ENCODE peak calls at places on chromosomes 5 and 9, in five cellular contexts. C is ovary, G is GM13976, Y is mesothelial cell of epicardium, Q is fibroblast of mammary gland. V is an unnamed sample.

GRCh38 chr5:133124891-133125290 is 73.1 kb downstream of the HSPA4 start:
- DNase-seq in C (no peak), G (no peak), Y (peak; percentile 22), Q (no peak), V (no peak)

GRCh38 chr9:7328453-7328852 is 471.1 kb downstream of the DMAC1 start:
- DNase-seq in C (no peak), G (no peak), Y (no peak), Q (no peak), V (no peak)

GRCh38 chr5:132916086-132916485 is 42.6 kb downstream of the LEAP2 start:
- DNase-seq in C (no peak), G (no peak), Y (no peak), Q (no peak), V (no peak)

GRCh38 chr5:59829389-59829788 is 64.1 kb downstream of the PDE4D start:
- DNase-seq in C (no peak), G (no peak), Y (no peak), Q (peak; percentile 70), V (no peak)

GRCh38 chr5:36683821-36684434 is 77.5 kb downstream of the SLC1A3 start:
- DNase-seq in C (no peak), G (no peak), Y (no peak), Q (peak; percentile 87), V (no peak)

GRCh38 chr5:92835712-92836111 is 745.3 kb downstream of the NR2F1-AS1 start:
- DNase-seq in C (no peak), G (no peak), Y (no peak), Q (no peak), V (no peak)

GRCh38 chr5:54438601-54439399 is 16.7 kb upstream of the HSPB3 start:
- DNase-seq in C (no peak), G (no peak), Y (no peak), Q (no peak), V (no peak)

GRCh38 chr5:149471406-149472183 is 79.6 kb downstream of the CSNK1A1 start:
- DNase-seq in C (no peak), G (no peak), Y (no peak), Q (peak; percentile 89), V (no peak)

GRCh38 chr5:163696270-163696887 is 191.0 kb downstream of the MAT2B start:
- DNase-seq in C (no peak), G (peak; percentile 12), Y (peak; percentile 41), Q (peak; percentile 85), V (peak; percentile 21)

GRCh38 chr9:127214421-127215265 is 49.9 kb upstream of the GARNL3 start:
- DNase-seq in C (no peak), G (peak; percentile 84), Y (peak; percentile 70), Q (peak; percentile 72), V (peak; percentile 77)

GRCh38 chr9:126677188-126678084 is 63.7 kb downstream of the LMX1B start:
- DNase-seq in C (no peak), G (no peak), Y (no peak), Q (no peak), V (no peak)

GRCh38 chr5:132501629-132501956 is 11.0 kb upstream of the IRF1 start:
- DNase-seq in C (no peak), G (no peak), Y (no peak), Q (no peak), V (no peak)

GRCh38 chr5:362978-363765 is 41.7 kb downstream of the AHRR start:
- DNase-seq in C (no peak), G (no peak), Y (no peak), Q (no peak), V (no peak)

GRCh38 chr5:100900142-100900795 is 2.8 kb downstream of the ST8SIA4 start:
- DNase-seq in C (no peak), G (no peak), Y (peak; percentile 39), Q (peak; percentile 25), V (no peak)

GRCh38 chr5:143037071-143037470 is 266.9 kb downstream of the ARHGAP26 start:
- DNase-seq in C (no peak), G (no peak), Y (no peak), Q (no peak), V (no peak)

GRCh38 chr9:98575379-98576346 is 133.1 kb downstream of the GABBR2 start:
- DNase-seq in C (no peak), G (peak; percentile 78), Y (no peak), Q (peak; percentile 84), V (no peak)

GRCh38 chr5:154484393-154484944 is 6.4 kb upstream of the HAND1 start:
- DNase-seq in C (no peak), G (no peak), Y (no peak), Q (no peak), V (no peak)

GRCh38 chr5:142716963-142717362 is 31.1 kb upstream of the FGF1 start:
- DNase-seq in C (no peak), G (peak; percentile 33), Y (peak; percentile 44), Q (peak; percentile 66), V (no peak)

GRCh38 chr9:88173378-88173999 is 35.2 kb upstream of the SPATA31C2 start:
- DNase-seq in C (no peak), G (peak; percentile 39), Y (no peak), Q (peak; percentile 81), V (no peak)

GRCh38 chr9:20044686-20045085 is 255.8 kb upstream of the SLC24A2 start:
- DNase-seq in C (no peak), G (no peak), Y (no peak), Q (peak; percentile 42), V (no peak)

GRCh38 chr9:109476781-109477268 is 21.3 kb downstream of the PTPN3 start:
- DNase-seq in C (no peak), G (no peak), Y (no peak), Q (no peak), V (no peak)

GRCh38 chr5:43895876-43896275 is 292.9 kb downstream of the NNT start:
- DNase-seq in C (no peak), G (no peak), Y (no peak), Q (peak; percentile 7), V (no peak)

GRCh38 chr5:168656633-168657032 is 77.5 kb upstream of the PANK3 start:
- DNase-seq in C (no peak), G (no peak), Y (no peak), Q (peak; percentile 96), V (no peak)

GRCh38 chr9:30995951-30996738 is 1388.3 kb upstream of the ACO1 start:
- DNase-seq in C (no peak), G (no peak), Y (no peak), Q (no peak), V (no peak)

GRCh38 chr9:108809269-108809668 is 46.5 kb downstream of the ACTL7B start:
- DNase-seq in C (no peak), G (no peak), Y (no peak), Q (no peak), V (no peak)

GRCh38 chr9:120366646-120367019 is 213.3 kb downstream of the CDK5RAP2 start:
- DNase-seq in C (no peak), G (no peak), Y (no peak), Q (peak; percentile 88), V (no peak)

GRCh38 chr5:60948738-60949137 is 3.7 kb downstream of the NDUFAF2 start:
- DNase-seq in C (no peak), G (no peak), Y (no peak), Q (no peak), V (no peak)

GRCh38 chr5:60945760-60946253 is 802 bp downstream of the NDUFAF2 start:
- DNase-seq in C (peak; percentile 23), G (peak; percentile 24), Y (no peak), Q (peak; percentile 72), V (no peak)

GRCh38 chr5:60943624-60944023 is 1.2 kb downstream of the ERCC8 start:
- DNase-seq in C (no peak), G (no peak), Y (no peak), Q (peak; percentile 10), V (no peak)

GRCh38 chr5:60944904-60945759 is at the start of the genes ERCC8 and NDUFAF2:
- DNase-seq in C (peak; percentile 89), G (peak; percentile 97), Y (peak; percentile 85), Q (peak; percentile 90), V (peak; percentile 86)
- TF ChIP-seq CTCF in C (no peak), G (no peak), Y (no peak), Q (no peak), V (no peak)

DNA sequence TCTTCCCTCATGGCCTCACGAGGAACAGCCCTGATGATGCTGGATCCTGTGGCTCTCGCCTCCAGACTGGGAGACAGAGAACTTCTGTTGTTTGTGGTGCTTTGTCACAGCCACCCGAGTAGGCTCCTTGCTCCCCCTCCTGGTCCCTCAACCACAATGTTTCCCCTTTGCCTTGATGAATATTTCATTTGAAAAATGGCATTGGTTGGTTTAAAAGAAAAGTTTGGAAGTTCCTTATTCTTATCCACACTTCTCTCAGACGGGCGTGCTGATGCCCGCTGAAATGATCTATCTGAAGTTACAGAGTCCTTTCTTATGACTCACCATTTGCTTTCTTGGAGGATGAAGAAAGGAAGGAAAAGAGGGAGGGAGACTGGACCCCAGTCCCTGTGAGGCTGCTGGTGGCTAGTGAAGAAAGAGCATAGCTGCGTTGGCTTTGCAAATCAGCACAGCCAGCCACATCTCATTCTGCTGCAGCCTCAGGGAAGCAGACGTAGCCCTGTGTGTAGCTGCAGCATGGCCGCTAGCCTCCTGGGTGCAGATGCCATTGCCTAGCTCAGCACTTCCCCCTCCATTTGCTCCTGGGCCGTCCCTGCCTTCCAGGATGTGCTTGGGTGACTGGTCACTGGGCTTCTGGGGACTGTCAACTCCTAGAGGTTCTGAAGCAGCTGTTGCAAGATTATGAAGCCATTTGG is 185.9 kb downstream of the ERCC6L2 start:
- DNase-seq in C (no peak), G (no peak), Y (no peak), Q (peak; percentile 65), V (no peak)
- TF ChIP-seq CTCF in C (no peak), G (peak; percentile 16), Y (no peak), Q (peak; percentile 35), V (peak; percentile 49)

DNA sequence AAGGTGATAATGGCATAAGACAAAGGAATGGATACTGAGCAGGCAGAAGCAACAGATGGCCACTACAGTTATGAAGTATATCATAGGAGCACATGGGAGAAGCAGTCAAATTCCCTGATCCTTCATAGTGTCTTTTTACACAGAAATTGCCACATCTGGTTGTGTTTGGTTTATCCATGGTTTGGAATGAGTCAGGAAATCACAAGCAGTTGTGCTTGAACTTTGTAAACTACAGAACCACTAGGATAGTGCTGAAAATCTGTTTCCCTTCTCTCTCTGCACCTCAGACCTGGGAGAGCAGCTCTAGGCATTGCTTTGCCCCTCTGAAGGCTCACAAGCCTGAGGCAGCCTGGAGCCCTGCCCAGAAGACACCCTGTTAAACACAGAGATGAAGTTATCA is 134.0 kb downstream of the DMRT2 start:
- DNase-seq in C (no peak), G (no peak), Y (no peak), Q (peak; percentile 26), V (no peak)
- TF ChIP-seq CTCF in C (no peak), G (no peak), Y (no peak), Q (no peak), V (no peak)

DNA sequence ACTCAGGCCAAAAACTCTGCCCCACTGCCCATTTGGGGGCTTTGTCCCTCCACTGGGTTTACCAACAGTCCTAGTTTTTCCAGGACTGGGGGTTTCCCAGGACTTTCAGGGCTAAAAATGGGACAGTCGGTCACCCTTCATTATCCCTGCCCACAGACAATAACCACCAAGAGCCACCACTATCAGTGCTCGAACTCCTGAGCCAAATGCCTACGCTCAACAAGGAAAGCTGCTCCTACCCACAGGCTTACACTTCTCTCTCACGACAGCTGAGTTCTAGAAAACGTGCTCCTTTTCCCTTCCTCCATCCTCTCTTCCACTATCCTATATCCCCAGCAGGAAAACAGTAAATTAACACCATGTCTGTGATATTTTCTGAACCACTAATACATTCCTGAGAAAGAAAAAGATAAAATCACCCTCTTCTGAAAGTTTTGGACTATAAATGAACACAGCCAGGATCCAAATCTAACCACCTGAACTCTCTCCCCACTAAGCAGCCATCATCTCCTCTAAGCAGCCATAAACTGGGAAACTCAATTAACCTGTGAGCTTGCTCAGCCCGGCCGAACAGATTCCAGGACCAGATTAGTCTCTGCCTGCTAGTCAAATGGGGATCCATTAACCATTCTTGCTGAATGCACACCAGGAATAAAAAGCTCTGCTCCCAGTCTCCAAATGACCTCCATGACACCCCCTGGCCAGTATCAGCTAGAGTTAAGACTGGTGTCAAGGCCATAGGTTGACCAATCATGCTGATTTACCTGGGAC is 41.8 kb downstream of the KLHL3 start:
- DNase-seq in C (no peak), G (no peak), Y (no peak), Q (no peak), V (no peak)
- TF ChIP-seq CTCF in C (no peak), G (no peak), Y (no peak), Q (no peak), V (no peak)

V was measured in D721Med.